ENCODE peak calls at places on chromosomes 13 and 19, in eight cellular contexts. One of them, this sample, is unnamed.

GRCh38 chr19:21158523-21159135 is 16.8 kb downstream of the ZNF431 start:
- DNase-seq in erythroblast: no peak
- DNase-seq in Karpas-422: no peak
- DNase-seq in skeletal muscle cell: peak; percentile 15
- DNase-seq in dorsolateral prefrontal cortex: no peak
- DNase-seq in right cardiac atrium: no peak
- DNase-seq in thoracic aorta: no peak
- DNase-seq in AG09319: no peak
- DNase-seq in this sample: no peak

GRCh38 chr13:43357435-43358065 is 334.2 kb downstream of the DNAJC15 start:
- DNase-seq in right cardiac atrium: no peak
- DNase-seq in skeletal muscle cell: no peak
- DNase-seq in dorsolateral prefrontal cortex: no peak
- DNase-seq in AG09319: no peak
- DNase-seq in Karpas-422: no peak
- DNase-seq in thoracic aorta: no peak
- DNase-seq in erythroblast: no peak
- DNase-seq in this sample: peak; percentile 61

GRCh38 chr19:55369651-55370304 is 485 bp downstream of the IL11 start:
- DNase-seq in thoracic aorta: no peak
- DNase-seq in dorsolateral prefrontal cortex: no peak
- DNase-seq in erythroblast: no peak
- DNase-seq in skeletal muscle cell: no peak
- DNase-seq in right cardiac atrium: no peak
- DNase-seq in AG09319: no peak
- DNase-seq in Karpas-422: peak; percentile 63
- DNase-seq in this sample: no peak

GRCh38 chr13:77898097-77898496 is 20.5 kb downstream of the EDNRB start:
- DNase-seq in right cardiac atrium: no peak
- DNase-seq in thoracic aorta: no peak
- DNase-seq in erythroblast: no peak
- DNase-seq in dorsolateral prefrontal cortex: no peak
- DNase-seq in AG09319: no peak
- DNase-seq in skeletal muscle cell: no peak
- DNase-seq in Karpas-422: no peak
- DNase-seq in this sample: no peak

GRCh38 chr13:94351292-94352000 is 128.0 kb downstream of the DCT start:
- DNase-seq in dorsolateral prefrontal cortex: no peak
- DNase-seq in right cardiac atrium: no peak
- DNase-seq in Karpas-422: no peak
- DNase-seq in thoracic aorta: no peak
- DNase-seq in skeletal muscle cell: peak; percentile 68
- DNase-seq in AG09319: no peak
- DNase-seq in erythroblast: no peak
- DNase-seq in this sample: no peak

GRCh38 chr13:39415403-39415802 is 187.6 kb downstream of the LHFPL6 start:
- DNase-seq in thoracic aorta: no peak
- DNase-seq in skeletal muscle cell: no peak
- DNase-seq in dorsolateral prefrontal cortex: peak; percentile 60
- DNase-seq in Karpas-422: peak; percentile 70
- DNase-seq in right cardiac atrium: peak; percentile 49
- DNase-seq in AG09319: no peak
- DNase-seq in erythroblast: peak; percentile 37
- DNase-seq in this sample: no peak

GRCh38 chr13:44815507-44816074 is 173.7 kb downstream of the NUFIP1 start:
- DNase-seq in Karpas-422: peak; percentile 25
- DNase-seq in skeletal muscle cell: peak; percentile 90
- DNase-seq in right cardiac atrium: no peak
- DNase-seq in dorsolateral prefrontal cortex: no peak
- DNase-seq in erythroblast: no peak
- DNase-seq in AG09319: peak; percentile 68
- DNase-seq in thoracic aorta: no peak
- DNase-seq in this sample: no peak

GRCh38 chr13:87678353-87678752 is 7.2 kb downstream of the SLITRK5 start:
- DNase-seq in AG09319: no peak
- DNase-seq in skeletal muscle cell: no peak
- DNase-seq in right cardiac atrium: no peak
- DNase-seq in Karpas-422: no peak
- DNase-seq in erythroblast: no peak
- DNase-seq in thoracic aorta: no peak
- DNase-seq in dorsolateral prefrontal cortex: no peak
- DNase-seq in this sample: no peak

GRCh38 chr19:3154957-3155736 is 19.3 kb downstream of the GNA15 start:
- DNase-seq in skeletal muscle cell: peak; percentile 97
- DNase-seq in Karpas-422: peak; percentile 86
- DNase-seq in right cardiac atrium: peak; percentile 87
- DNase-seq in thoracic aorta: peak; percentile 85
- DNase-seq in dorsolateral prefrontal cortex: no peak
- DNase-seq in AG09319: peak; percentile 96
- DNase-seq in erythroblast: peak; percentile 41
- DNase-seq in this sample: peak; percentile 83

GRCh38 chr13:113076681-113077401 is 28.8 kb upstream of the F7 start:
- DNase-seq in dorsolateral prefrontal cortex: no peak
- DNase-seq in Karpas-422: no peak
- DNase-seq in skeletal muscle cell: no peak
- DNase-seq in erythroblast: no peak
- DNase-seq in AG09319: no peak
- DNase-seq in right cardiac atrium: peak; percentile 16
- DNase-seq in thoracic aorta: no peak
- DNase-seq in this sample: peak; percentile 63

GRCh38 chr19:30307191-30307974 is 64.8 kb upstream of the ZNF536 start:
- DNase-seq in erythroblast: no peak
- DNase-seq in right cardiac atrium: no peak
- DNase-seq in thoracic aorta: no peak
- DNase-seq in skeletal muscle cell: no peak
- DNase-seq in dorsolateral prefrontal cortex: no peak
- DNase-seq in Karpas-422: peak; percentile 59
- DNase-seq in AG09319: no peak
- DNase-seq in this sample: no peak

GRCh38 chr13:113582841-113583631 is 1.5 kb upstream of the TFDP1 start:
- DNase-seq in right cardiac atrium: no peak
- DNase-seq in AG09319: no peak
- DNase-seq in thoracic aorta: no peak
- DNase-seq in skeletal muscle cell: no peak
- DNase-seq in erythroblast: no peak
- DNase-seq in Karpas-422: no peak
- DNase-seq in dorsolateral prefrontal cortex: peak; percentile 11
- DNase-seq in this sample: peak; percentile 69

GRCh38 chr13:66265446-66265845 is 964.7 kb downstream of the PCDH9 start:
- DNase-seq in right cardiac atrium: no peak
- DNase-seq in erythroblast: no peak
- DNase-seq in dorsolateral prefrontal cortex: no peak
- DNase-seq in AG09319: no peak
- DNase-seq in thoracic aorta: no peak
- DNase-seq in Karpas-422: no peak
- DNase-seq in skeletal muscle cell: no peak
- DNase-seq in this sample: no peak

This sample was measured in Right ventricle myocardium inferior.